ENCODE peak calls at places on chromosomes 16 and 17, in four cellular contexts. M, Z, T and W are unnamed samples.

GRCh38 chr17:69608808-69609494 is 194.5 kb downstream of the MAP2K6 start:
- DNase-seq in T (peak), Z (no peak), M (no peak), W (no peak)

GRCh38 chr16:82587289-82587688 is 39.5 kb upstream of the CDH13 start:
- DNase-seq in M (no peak), T (no peak), Z (no peak), W (no peak)

GRCh38 chr16:88007321-88007731 is 56.1 kb downstream of the BANP start:
- DNase-seq in Z (no peak), M (no peak), T (no peak), W (no peak)

GRCh38 chr17:5560361-5560988 is 23.8 kb downstream of the NLRP1 start:
- DNase-seq in M (no peak), T (no peak), Z (no peak), W (no peak)

GRCh38 chr16:9139965-9140364 is 48.5 kb downstream of the HAPSTR1 start:
- DNase-seq in Z (no peak), T (peak), M (peak), W (no peak)

GRCh38 chr17:1055231-1055630 is 58.3 kb downstream of the TIMM22 start:
- DNase-seq in Z (no peak), M (no peak), T (no peak), W (no peak)

GRCh38 chr16:21590287-21590686 is 9.1 kb upstream of the METTL9 start:
- DNase-seq in Z (no peak), M (no peak), T (no peak), W (no peak)

GRCh38 chr17:27513849-27514248 is 57.6 kb downstream of the KSR1 start:
- DNase-seq in Z (no peak), M (no peak), T (no peak), W (no peak)

GRCh38 chr16:80932725-80933124 is 74.0 kb downstream of the CMC2 start:
- DNase-seq in T (peak), Z (no peak), M (no peak), W (no peak)

GRCh38 chr17:48113201-48113676 is 5.7 kb downstream of the SNX11 start:
- DNase-seq in M (no peak), T (no peak), Z (peak), W (no peak)
- TF ChIP-seq CHD1 in M (no peak), T (no peak), Z (no peak), W (no peak)

GRCh38 chr16:72242757-72243156 is 70.8 kb upstream of the PMFBP1 start:
- DNase-seq in Z (no peak), M (no peak), T (no peak), W (no peak)

GRCh38 chr16:72241930-72242329 is 70.0 kb upstream of the PMFBP1 start:
- DNase-seq in M (peak), Z (no peak), T (peak), W (no peak)

GRCh38 chr16:72246423-72246822 is 74.5 kb upstream of the PMFBP1 start:
- DNase-seq in T (no peak), M (no peak), Z (peak), W (no peak)

GRCh38 chr16:72244853-72245252 is 72.9 kb upstream of the PMFBP1 start:
- DNase-seq in T (no peak), Z (no peak), M (no peak), W (no peak)

GRCh38 chr16:72247821-72248253 is 75.9 kb upstream of the PMFBP1 start:
- DNase-seq in T (peak), Z (no peak), M (no peak), W (no peak)
- TF ChIP-seq CHD1 in T (no peak), Z (no peak), M (no peak), W (no peak)

DNA sequence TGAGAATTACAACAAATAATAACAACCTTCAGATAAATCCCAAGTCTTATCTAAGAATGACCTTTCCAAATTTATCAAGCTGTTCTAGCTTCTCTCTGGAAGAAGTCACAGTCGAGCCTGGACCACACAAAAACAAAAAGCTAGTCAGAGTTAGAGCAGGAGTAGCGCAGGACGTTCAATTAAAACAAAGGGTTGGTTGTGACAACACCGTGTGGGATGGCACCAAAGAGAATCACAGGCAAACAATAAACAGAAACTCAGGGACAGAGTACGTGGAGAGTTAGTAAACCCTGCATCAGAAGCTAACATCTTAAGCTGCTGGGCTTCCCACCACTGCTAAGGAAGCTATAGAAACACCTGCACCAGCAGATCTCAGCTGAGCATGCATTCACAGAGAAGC is 23.8 kb downstream of the ARHGAP17 start:
- DNase-seq in Z (no peak), T (no peak), M (no peak), W (no peak)
- TF ChIP-seq CHD1 in Z (no peak), T (no peak), M (no peak), W (no peak)

GRCh38 chr16:48608871-48609452 is 1.0 kb downstream of the N4BP1 start:
- DNase-seq in Z (no peak), M (no peak), T (no peak), W (no peak)
- TF ChIP-seq CHD1 in Z (no peak), M (no peak), T (no peak), W (no peak)

DNA sequence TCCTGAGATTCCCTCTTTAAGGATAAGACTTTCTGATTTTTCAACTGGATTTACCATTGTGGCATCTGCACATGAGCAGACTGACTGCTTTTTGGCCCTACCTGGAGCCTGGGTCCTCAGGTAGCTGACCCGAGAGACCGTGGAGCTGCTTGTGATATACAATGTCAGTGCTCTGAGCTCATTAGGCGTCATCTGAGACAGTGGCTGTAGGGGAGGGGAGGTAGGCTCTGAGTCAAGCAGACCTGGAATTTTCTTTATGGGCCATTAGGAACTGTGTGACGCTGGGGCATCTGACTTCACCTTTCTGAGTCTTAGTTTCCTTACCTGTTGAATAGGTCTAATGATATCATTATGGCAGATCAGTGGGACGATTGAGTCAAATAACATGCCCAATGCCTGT is 389.0 kb downstream of the WWOX start:
- DNase-seq in T (no peak), M (no peak), Z (no peak), W (no peak)
- TF ChIP-seq CHD1 in T (no peak), M (no peak), Z (no peak), W (no peak)